ENCODE peak calls at places on chromosomes 12 and 14, in eight cellular contexts. Q is A549, J is SJSA1, U is adrenal gland, X is fibroblast of lung, V is psoas muscle, R is transverse colon, H is tibial artery. W is an unnamed sample.

GRCh38 chr12:114443607-114444421 is 37.9 kb upstream of the TBX5 start:
- DNase-seq in J (no peak), X (no peak), U (no peak), V (no peak), H (no peak), Q (no peak), R (no peak), W (no peak)

GRCh38 chr14:94476018-94476417 is at the start of gene SERPINA9:
- DNase-seq in U (no peak), V (no peak), H (no peak), R (no peak), Q (no peak), X (no peak), J (no peak), W (no peak)

GRCh38 chr14:97538749-97539388 is 741.7 kb downstream of the VRK1 start:
- DNase-seq in X (no peak), H (no peak), J (no peak), U (no peak), R (no peak), V (no peak), Q (no peak), W (no peak)

GRCh38 chr14:41973178-41973577 is 366.5 kb downstream of the LRFN5 start:
- DNase-seq in J (no peak), X (no peak), V (no peak), R (no peak), H (no peak), Q (no peak), U (no peak), W (no peak)

GRCh38 chr12:122327014-122327413 is 60.7 kb upstream of the VPS33A start:
- DNase-seq in U (no peak), Q (no peak), R (no peak), X (no peak), J (no peak), H (no peak), V (no peak), W (no peak)

GRCh38 chr14:66330916-66331315 is 155.3 kb upstream of the CCDC196 start:
- DNase-seq in J (no peak), X (peak; percentile 74), R (no peak), Q (no peak), U (peak; percentile 85), V (no peak), H (no peak), W (no peak)

GRCh38 chr12:131564843-131565242 is 146.0 kb upstream of the SFSWAP start:
- DNase-seq in X (no peak), V (no peak), J (no peak), H (no peak), Q (no peak), R (no peak), U (no peak), W (no peak)

GRCh38 chr12:108939594-108939993 is 59.7 kb downstream of the DAO start:
- DNase-seq in X (peak; percentile 23), J (no peak), U (no peak), Q (no peak), R (no peak), H (no peak), V (no peak), W (no peak)

GRCh38 chr12:98646165-98646764 is 1.2 kb downstream of the APAF1 start:
- DNase-seq in X (peak; percentile 54), U (no peak), Q (no peak), H (no peak), V (no peak), J (peak; percentile 38), R (no peak), W (no peak)

GRCh38 chr14:35221462-35221861 is 70.7 kb upstream of the PSMA6 start:
- DNase-seq in U (no peak), Q (no peak), X (no peak), R (no peak), H (no peak), V (no peak), J (no peak), W (no peak)

GRCh38 chr12:115541891-115542361 is 735.6 kb downstream of the MED13L start:
- DNase-seq in V (no peak), R (no peak), J (no peak), X (peak; percentile 75), Q (no peak), U (no peak), H (no peak), W (no peak)

GRCh38 chr14:23430733-23431105 is 4.7 kb downstream of the MYH7 start:
- DNase-seq in J (no peak), U (peak; percentile 22), H (peak; percentile 12), Q (no peak), R (no peak), V (no peak), X (peak; percentile 11), W (no peak)

GRCh38 chr12:5439333-5439732 is 7.4 kb downstream of the NTF3 start:
- DNase-seq in V (no peak), U (no peak), X (no peak), J (no peak), Q (no peak), R (no peak), H (no peak), W (no peak)

GRCh38 chr12:82474798-82475184 is 116.5 kb downstream of the METTL25 start:
- DNase-seq in H (no peak), V (no peak), R (no peak), J (no peak), X (peak; percentile 39), Q (no peak), U (no peak), W (no peak)

GRCh38 chr12:98345308-98345876 is 170.0 kb upstream of the TMPO start:
- DNase-seq in H (no peak), Q (no peak), V (no peak), R (no peak), U (no peak), X (no peak), J (no peak), W (no peak)

DNA sequence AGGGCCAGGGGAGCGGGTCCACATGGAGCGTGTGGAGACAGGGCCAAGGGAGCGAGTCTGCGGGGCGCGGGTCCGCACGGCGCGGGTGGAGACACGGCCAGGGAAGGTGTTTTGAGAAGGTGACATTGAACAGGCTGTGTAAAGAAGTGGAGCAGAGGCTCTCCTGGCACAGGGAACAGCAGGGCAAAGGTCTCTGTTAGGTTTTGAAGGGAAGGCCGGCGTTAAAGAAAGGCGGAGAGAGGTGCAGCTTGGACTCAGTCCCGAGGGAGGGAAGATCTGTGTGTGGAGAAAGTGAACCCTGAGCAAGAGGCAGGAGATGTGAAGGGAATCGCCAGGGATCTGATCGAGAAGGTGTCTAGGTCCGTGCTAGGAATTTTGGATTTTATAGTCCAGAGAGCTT is 1.8 kb downstream of the PXMP2 start:
- DNase-seq in R (peak; percentile 78), U (no peak), X (no peak), J (no peak), H (no peak), V (peak; percentile 47), Q (no peak), W (no peak)
- H3K4me3 ChIP-seq in R (peak overlapping the region; percentile 30), U (no peak overlapping the region), X (no peak overlapping the region), J (no peak overlapping the region), H (no peak overlapping the region), V (no peak overlapping the region), Q (no peak overlapping the region), W (no peak overlapping the region)

GRCh38 chr12:96238336-96239031 is 44.3 kb downstream of the ELK3 start:
- DNase-seq in J (no peak), V (no peak), X (no peak), H (no peak), R (no peak), U (no peak), Q (no peak), W (no peak)

GRCh38 chr12:96235497-96235826 is 41.3 kb downstream of the ELK3 start:
- DNase-seq in Q (no peak), J (no peak), X (no peak), H (no peak), R (no peak), V (no peak), U (peak; percentile 42), W (no peak)

GRCh38 chr12:96237035-96237434 is 42.9 kb downstream of the ELK3 start:
- DNase-seq in R (no peak), X (peak; percentile 53), Q (no peak), U (no peak), J (no peak), H (no peak), V (no peak), W (no peak)

GRCh38 chr12:96236221-96236822 is 42.1 kb downstream of the ELK3 start:
- DNase-seq in R (peak; percentile 25), H (peak; percentile 54), X (peak; percentile 90), U (no peak), V (peak; percentile 73), Q (no peak), J (no peak), W (no peak)

GRCh38 chr12:96237465-96238077 is 43.4 kb downstream of the ELK3 start:
- DNase-seq in R (peak; percentile 59), J (peak; percentile 83), Q (no peak), H (peak; percentile 87), U (peak; percentile 76), X (peak; percentile 99), V (peak; percentile 71), W (no peak)
- H3K27ac ChIP-seq in R (peak overlapping the region; percentile 88), J (peak overlapping the region; percentile 24), Q (no peak overlapping the region), H (peak overlapping the region; percentile 65), U (peak overlapping the region; percentile 62), X (peak overlapping the region; percentile 92), V (peak overlapping the region; percentile 38), W (peak overlapping the region; percentile 63)

GRCh38 chr12:111759276-111759675 is 7.5 kb upstream of the ALDH2 start:
- DNase-seq in V (no peak), H (no peak), X (no peak), R (no peak), U (no peak), Q (no peak), J (no peak), W (no peak)

GRCh38 chr12:111759991-111760390 is 6.7 kb upstream of the ALDH2 start:
- DNase-seq in R (no peak), X (no peak), V (no peak), U (no peak), Q (no peak), J (no peak), H (no peak), W (no peak)

GRCh38 chr12:111758120-111758561 is 8.6 kb upstream of the ALDH2 start:
- DNase-seq in U (peak; percentile 33), J (no peak), X (no peak), Q (no peak), R (no peak), V (peak; percentile 77), H (no peak), W (peak; percentile 68)

GRCh38 chr12:111761706-111762105 is 5.0 kb upstream of the ALDH2 start:
- DNase-seq in X (no peak), V (no peak), J (no peak), R (no peak), H (no peak), Q (no peak), U (no peak), W (no peak)

DNA sequence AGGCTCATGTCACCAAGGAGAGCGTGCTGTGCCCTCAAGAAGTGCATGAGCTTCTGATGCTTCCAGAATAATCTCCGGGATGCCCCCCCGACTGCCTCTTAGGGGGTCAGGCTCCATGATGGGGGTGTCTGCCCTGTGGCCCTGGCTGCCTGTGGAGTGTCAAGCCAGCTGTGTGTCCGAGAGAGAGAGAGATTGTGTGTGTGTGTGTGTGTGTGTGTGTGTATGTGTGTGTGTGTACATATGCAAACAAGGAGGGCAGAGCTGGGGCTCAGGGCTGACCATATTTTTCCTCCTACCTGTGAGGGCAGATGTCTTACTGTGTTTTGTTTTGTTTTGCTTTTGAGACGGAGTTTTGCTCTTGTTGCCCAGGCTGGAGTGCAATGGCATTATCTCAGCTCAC is 5.6 kb upstream of the ALDH2 start:
- DNase-seq in Q (no peak), V (peak; percentile 13), J (no peak), R (peak; percentile 51), H (no peak), U (no peak), X (no peak), W (no peak)
- H3K4me1 ChIP-seq in Q (peaks cover 2% of the 10 kb centered on the region), V (peaks cover 22% of the 10 kb centered on the region), J (no peaks in the 10 kb centered on the region), R (peaks cover 9% of the 10 kb centered on the region), H (no peaks in the 10 kb centered on the region), U (no peaks in the 10 kb centered on the region), X (peaks cover 3% of the 10 kb centered on the region), W (peaks cover 36% of the 10 kb centered on the region)

GRCh38 chr14:99212646-99213045 is 59.4 kb downstream of the BCL11B start:
- DNase-seq in H (no peak), R (no peak), Q (no peak), X (no peak), U (no peak), J (no peak), V (no peak), W (no peak)
- H3K4me3 ChIP-seq in H (no peak overlapping the region), R (no peak overlapping the region), Q (no peak overlapping the region), X (no peak overlapping the region), U (no peak overlapping the region), J (no peak overlapping the region), V (no peak overlapping the region), W (no peak overlapping the region)